ENCODE peak calls at places on chromosome 18, in eight cellular contexts. One of them, this sample, is unnamed.

GRCh38 chr18:833197-833596 is 21.2 kb upstream of the YES1 start:
- DNase-seq in sigmoid colon: no peak
- DNase-seq in suprapubic skin: no peak
- DNase-seq in breast epithelium: no peak
- DNase-seq in HepG2: no peak
- DNase-seq in HCT116: no peak
- DNase-seq in stomach: no peak
- DNase-seq in esophagus muscularis mucosa: no peak
- DNase-seq in this sample: no peak

GRCh38 chr18:55323051-55323994 is 264.7 kb downstream of the TCF4 start:
- DNase-seq in sigmoid colon: no peak
- DNase-seq in suprapubic skin: no peak
- DNase-seq in breast epithelium: no peak
- DNase-seq in HepG2: no peak
- DNase-seq in HCT116: no peak
- DNase-seq in stomach: no peak
- DNase-seq in esophagus muscularis mucosa: no peak
- DNase-seq in this sample: no peak

GRCh38 chr18:77056399-77057015 is 76.1 kb downstream of the MBP start:
- DNase-seq in sigmoid colon: no peak
- DNase-seq in suprapubic skin: no peak
- DNase-seq in breast epithelium: no peak
- DNase-seq in HepG2: peak; percentile 19
- DNase-seq in HCT116: no peak
- DNase-seq in stomach: no peak
- DNase-seq in esophagus muscularis mucosa: no peak
- DNase-seq in this sample: no peak

GRCh38 chr18:2471523-2471922 is 99.8 kb downstream of the METTL4 start:
- DNase-seq in sigmoid colon: no peak
- DNase-seq in suprapubic skin: no peak
- DNase-seq in breast epithelium: no peak
- DNase-seq in HepG2: no peak
- DNase-seq in HCT116: no peak
- DNase-seq in stomach: no peak
- DNase-seq in esophagus muscularis mucosa: no peak
- DNase-seq in this sample: no peak

GRCh38 chr18:46424898-46425297 is 232.1 kb downstream of the LOXHD1 start:
- DNase-seq in sigmoid colon: no peak
- DNase-seq in suprapubic skin: no peak
- DNase-seq in breast epithelium: no peak
- DNase-seq in HepG2: no peak
- DNase-seq in HCT116: no peak
- DNase-seq in stomach: no peak
- DNase-seq in esophagus muscularis mucosa: no peak
- DNase-seq in this sample: peak; percentile 69

GRCh38 chr18:39862341-39862740 is 2092.7 kb upstream of the PIK3C3 start:
- DNase-seq in sigmoid colon: no peak
- DNase-seq in suprapubic skin: no peak
- DNase-seq in breast epithelium: no peak
- DNase-seq in HepG2: no peak
- DNase-seq in HCT116: no peak
- DNase-seq in stomach: no peak
- DNase-seq in esophagus muscularis mucosa: no peak
- DNase-seq in this sample: no peak

GRCh38 chr18:57748770-57749603 is 54.1 kb downstream of the ATP8B1 start:
- DNase-seq in sigmoid colon: no peak
- DNase-seq in suprapubic skin: no peak
- DNase-seq in breast epithelium: no peak
- DNase-seq in HepG2: peak; percentile 76
- DNase-seq in HCT116: no peak
- DNase-seq in stomach: peak; percentile 42
- DNase-seq in esophagus muscularis mucosa: no peak
- DNase-seq in this sample: peak; percentile 54

GRCh38 chr18:23137788-23138216 is 2.5 kb downstream of the CABLES1 start:
- DNase-seq in sigmoid colon: no peak
- DNase-seq in suprapubic skin: no peak
- DNase-seq in breast epithelium: no peak
- DNase-seq in HepG2: no peak
- DNase-seq in HCT116: no peak
- DNase-seq in stomach: no peak
- DNase-seq in esophagus muscularis mucosa: no peak
- DNase-seq in this sample: no peak

GRCh38 chr18:43420950-43421349 is 143.7 kb upstream of the SYT4 start:
- DNase-seq in sigmoid colon: no peak
- DNase-seq in suprapubic skin: no peak
- DNase-seq in breast epithelium: no peak
- DNase-seq in HepG2: no peak
- DNase-seq in HCT116: no peak
- DNase-seq in stomach: no peak
- DNase-seq in esophagus muscularis mucosa: no peak
- DNase-seq in this sample: no peak

GRCh38 chr18:50830544-50830943 is 10.7 kb upstream of the MRO start:
- DNase-seq in sigmoid colon: no peak
- DNase-seq in suprapubic skin: no peak
- DNase-seq in breast epithelium: no peak
- DNase-seq in HepG2: no peak
- DNase-seq in HCT116: no peak
- DNase-seq in stomach: no peak
- DNase-seq in esophagus muscularis mucosa: no peak
- DNase-seq in this sample: no peak

GRCh38 chr18:12857215-12857924 is 26.7 kb downstream of the PTPN2 start:
- DNase-seq in sigmoid colon: no peak
- DNase-seq in suprapubic skin: no peak
- DNase-seq in breast epithelium: no peak
- DNase-seq in HepG2: no peak
- DNase-seq in HCT116: no peak
- DNase-seq in stomach: no peak
- DNase-seq in esophagus muscularis mucosa: no peak
- DNase-seq in this sample: no peak

GRCh38 chr18:41553716-41554115 is 401.3 kb upstream of the PIK3C3 start:
- DNase-seq in sigmoid colon: no peak
- DNase-seq in suprapubic skin: no peak
- DNase-seq in breast epithelium: no peak
- DNase-seq in HepG2: no peak
- DNase-seq in HCT116: no peak
- DNase-seq in stomach: no peak
- DNase-seq in esophagus muscularis mucosa: peak; percentile 21
- DNase-seq in this sample: no peak

GRCh38 chr18:8948011-8948410 is 154.5 kb upstream of the NDUFV2 start:
- DNase-seq in sigmoid colon: no peak
- DNase-seq in suprapubic skin: no peak
- DNase-seq in breast epithelium: no peak
- DNase-seq in HepG2: no peak
- DNase-seq in HCT116: no peak
- DNase-seq in stomach: no peak
- DNase-seq in esophagus muscularis mucosa: no peak
- DNase-seq in this sample: no peak
- H3K27ac ChIP-seq in sigmoid colon: peak overlapping the region; percentile 91
- H3K27ac ChIP-seq in suprapubic skin: no peak overlapping the region
- H3K27ac ChIP-seq in breast epithelium: no peak overlapping the region
- H3K27ac ChIP-seq in HepG2: no peak overlapping the region
- H3K27ac ChIP-seq in HCT116: no peak overlapping the region
- H3K27ac ChIP-seq in stomach: no peak overlapping the region
- H3K27ac ChIP-seq in esophagus muscularis mucosa: peak overlapping the region; percentile 85
- H3K27ac ChIP-seq in this sample: no peak overlapping the region

DNA sequence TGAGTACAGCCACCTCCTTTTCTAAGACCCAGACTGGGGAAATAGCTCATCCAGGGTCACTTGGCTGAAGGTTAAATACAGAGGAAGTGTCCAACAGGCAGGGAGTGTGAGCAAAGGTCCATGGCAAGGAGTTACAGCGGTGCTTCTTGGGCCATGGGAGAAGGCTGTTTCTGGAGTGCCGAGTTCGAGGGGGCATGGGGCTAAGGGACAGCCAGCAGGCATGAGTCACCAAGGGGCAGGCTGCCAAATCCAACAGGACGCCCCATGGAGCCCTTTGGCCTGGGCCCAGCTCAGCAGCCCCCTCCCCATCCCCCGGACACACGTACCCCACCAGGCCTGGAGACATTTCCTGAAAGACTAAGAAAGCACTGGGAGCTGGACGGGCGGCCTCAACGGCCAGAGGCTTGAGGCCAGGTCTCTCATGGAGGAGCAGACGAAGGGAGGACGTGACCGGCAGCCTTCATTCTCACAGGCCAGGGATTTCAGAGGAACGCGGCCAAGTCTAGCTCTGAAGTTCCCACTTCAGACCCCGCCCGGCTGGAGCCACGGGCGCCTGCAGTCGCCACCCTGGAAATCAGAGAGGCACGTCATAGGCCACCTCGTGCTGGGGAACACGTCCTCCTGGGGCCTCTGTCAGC is 160.4 kb downstream of the SMAD7 start:
- DNase-seq in sigmoid colon: peak; percentile 76
- DNase-seq in suprapubic skin: peak; percentile 79
- DNase-seq in breast epithelium: peak; percentile 51
- DNase-seq in HepG2: no peak
- DNase-seq in HCT116: peak; percentile 47
- DNase-seq in stomach: peak; percentile 34
- DNase-seq in esophagus muscularis mucosa: no peak
- DNase-seq in this sample: no peak
- TF ChIP-seq POLR2AphosphoS5 in sigmoid colon: no peak
- TF ChIP-seq POLR2AphosphoS5 in suprapubic skin: no peak
- TF ChIP-seq POLR2AphosphoS5 in breast epithelium: no peak
- TF ChIP-seq POLR2AphosphoS5 in HepG2: no peak
- TF ChIP-seq POLR2AphosphoS5 in HCT116: peak; percentile 38
- TF ChIP-seq POLR2AphosphoS5 in stomach: peak; percentile 30
- TF ChIP-seq POLR2AphosphoS5 in esophagus muscularis mucosa: peak; percentile 32
- TF ChIP-seq POLR2AphosphoS5 in this sample: no peak

GRCh38 chr18:9474103-9474982 is 970 bp upstream of the RALBP1 start:
- DNase-seq in sigmoid colon: peak; percentile 92
- DNase-seq in suprapubic skin: no peak
- DNase-seq in breast epithelium: peak; percentile 80
- DNase-seq in HepG2: peak; percentile 66
- DNase-seq in HCT116: peak; percentile 72
- DNase-seq in stomach: no peak
- DNase-seq in esophagus muscularis mucosa: peak; percentile 96
- DNase-seq in this sample: peak; percentile 83

GRCh38 chr18:9474983-9475642 is at the start of gene RALBP1:
- DNase-seq in sigmoid colon: peak; percentile 100
- DNase-seq in suprapubic skin: peak; percentile 99
- DNase-seq in breast epithelium: peak; percentile 100
- DNase-seq in HepG2: peak; percentile 98
- DNase-seq in HCT116: peak; percentile 98
- DNase-seq in stomach: peak; percentile 100
- DNase-seq in esophagus muscularis mucosa: peak; percentile 99
- DNase-seq in this sample: peak; percentile 99

GRCh38 chr18:9477509-9477908 is 2.2 kb downstream of the RALBP1 start:
- DNase-seq in sigmoid colon: no peak
- DNase-seq in suprapubic skin: no peak
- DNase-seq in breast epithelium: no peak
- DNase-seq in HepG2: no peak
- DNase-seq in HCT116: no peak
- DNase-seq in stomach: no peak
- DNase-seq in esophagus muscularis mucosa: no peak
- DNase-seq in this sample: no peak

GRCh38 chr18:9478545-9478944 is 3.2 kb downstream of the RALBP1 start:
- DNase-seq in sigmoid colon: no peak
- DNase-seq in suprapubic skin: no peak
- DNase-seq in breast epithelium: no peak
- DNase-seq in HepG2: no peak
- DNase-seq in HCT116: no peak
- DNase-seq in stomach: no peak
- DNase-seq in esophagus muscularis mucosa: no peak
- DNase-seq in this sample: no peak

GRCh38 chr18:9475643-9476580 is 599 bp downstream of the RALBP1 start:
- DNase-seq in sigmoid colon: no peak
- DNase-seq in suprapubic skin: peak; percentile 82
- DNase-seq in breast epithelium: no peak
- DNase-seq in HepG2: no peak
- DNase-seq in HCT116: no peak
- DNase-seq in stomach: no peak
- DNase-seq in esophagus muscularis mucosa: no peak
- DNase-seq in this sample: peak; percentile 38
- TF ChIP-seq POLR2A in sigmoid colon: no peak
- TF ChIP-seq POLR2A in suprapubic skin: no peak
- TF ChIP-seq POLR2A in breast epithelium: no peak
- TF ChIP-seq POLR2A in HepG2: peak; percentile 25
- TF ChIP-seq POLR2A in HCT116: no peak
- TF ChIP-seq POLR2A in stomach: no peak
- TF ChIP-seq POLR2A in esophagus muscularis mucosa: no peak
- TF ChIP-seq POLR2A in this sample: no peak

GRCh38 chr18:78327643-78328042 is 652.0 kb upstream of the SALL3 start:
- DNase-seq in sigmoid colon: no peak
- DNase-seq in suprapubic skin: no peak
- DNase-seq in breast epithelium: no peak
- DNase-seq in HepG2: no peak
- DNase-seq in HCT116: no peak
- DNase-seq in stomach: no peak
- DNase-seq in esophagus muscularis mucosa: no peak
- DNase-seq in this sample: no peak
- H3K27ac ChIP-seq in sigmoid colon: no peak overlapping the region
- H3K27ac ChIP-seq in suprapubic skin: no peak overlapping the region
- H3K27ac ChIP-seq in breast epithelium: no peak overlapping the region
- H3K27ac ChIP-seq in HepG2: no peak overlapping the region
- H3K27ac ChIP-seq in HCT116: no peak overlapping the region
- H3K27ac ChIP-seq in stomach: no peak overlapping the region
- H3K27ac ChIP-seq in esophagus muscularis mucosa: no peak overlapping the region
- H3K27ac ChIP-seq in this sample: no peak overlapping the region

GRCh38 chr18:26548144-26549102 is at the start of gene KCTD1:
- DNase-seq in sigmoid colon: peak; percentile 86
- DNase-seq in suprapubic skin: peak; percentile 84
- DNase-seq in breast epithelium: peak; percentile 69
- DNase-seq in HepG2: peak; percentile 75
- DNase-seq in HCT116: peak; percentile 56
- DNase-seq in stomach: peak; percentile 83
- DNase-seq in esophagus muscularis mucosa: no peak
- DNase-seq in this sample: peak; percentile 73
- TF ChIP-seq POLR2AphosphoS5 in sigmoid colon: no peak
- TF ChIP-seq POLR2AphosphoS5 in suprapubic skin: no peak
- TF ChIP-seq POLR2AphosphoS5 in breast epithelium: no peak
- TF ChIP-seq POLR2AphosphoS5 in HepG2: peak; percentile 54
- TF ChIP-seq POLR2AphosphoS5 in HCT116: peak; percentile 46
- TF ChIP-seq POLR2AphosphoS5 in stomach: peak; percentile 37
- TF ChIP-seq POLR2AphosphoS5 in esophagus muscularis mucosa: no peak
- TF ChIP-seq POLR2AphosphoS5 in this sample: peak; percentile 59

This sample was measured in prostate gland.